ENCODE peak calls at places on chromosome 20, in ten cellular contexts. K is epithelial cell of proximal tubule, Z is GM23338, N is fibroblast of pulmonary artery, M is fibroblast of lung, P is sigmoid colon, Y is IMR-90, U is GM06990, L is adrenal gland, Q is esophagus squamous epithelium. E is an unnamed sample.

GRCh38 chr20:17536944-17537444 is 5.8 kb upstream of the BFSP1 start:
- DNase-seq in N (peak; percentile 87), P (peak; percentile 90), Z (peak; percentile 94), U (peak; percentile 44), K (no peak), M (peak; percentile 84), Y (peak; percentile 76), L (peak; percentile 74), Q (no peak), E (peak; percentile 85)

GRCh38 chr20:32485126-32485769 is 99.9 kb downstream of the NOL4L start:
- DNase-seq in P (peak; percentile 86), Q (no peak), Z (peak; percentile 90), Y (peak; percentile 83), U (no peak), M (peak; percentile 87), L (peak; percentile 73), N (peak; percentile 86), K (peak; percentile 44), E (peak; percentile 89)

GRCh38 chr20:58611236-58612020 is 39.7 kb upstream of the STX16 start:
- DNase-seq in Q (no peak), K (no peak), Y (no peak), P (no peak), Z (no peak), U (no peak), N (no peak), L (no peak), M (no peak), E (no peak)

GRCh38 chr20:42097741-42098140 is 479.6 kb upstream of the CHD6 start:
- DNase-seq in Q (no peak), L (no peak), P (no peak), Y (no peak), K (no peak), Z (no peak), U (no peak), N (no peak), M (no peak), E (no peak)

GRCh38 chr20:34461779-34462087 is 54.5 kb upstream of the DYNLRB1 start:
- DNase-seq in N (no peak), L (no peak), K (no peak), P (no peak), U (no peak), Q (no peak), M (no peak), Y (peak; percentile 29), Z (no peak), E (no peak)

GRCh38 chr20:5612476-5613291 is 137.5 kb upstream of the SHLD1 start:
- DNase-seq in U (no peak), P (no peak), M (peak; percentile 90), Z (no peak), Y (peak; percentile 85), Q (no peak), L (no peak), N (peak; percentile 68), K (no peak), E (peak; percentile 65)

GRCh38 chr20:5395932-5396727 is 79.4 kb upstream of the PROKR2 start:
- DNase-seq in U (no peak), Y (no peak), L (no peak), K (no peak), M (no peak), N (no peak), Z (no peak), P (no peak), Q (no peak), E (no peak)

GRCh38 chr20:6558361-6558760 is 209.1 kb upstream of the BMP2 start:
- DNase-seq in Z (peak; percentile 50), N (no peak), Q (no peak), Y (no peak), U (no peak), L (no peak), P (no peak), K (no peak), M (no peak), E (no peak)

GRCh38 chr20:48776306-48776705 is 51.5 kb downstream of the PREX1 start:
- DNase-seq in M (peak; percentile 54), N (peak; percentile 70), Z (no peak), Q (no peak), P (no peak), Y (peak; percentile 43), U (no peak), K (no peak), L (no peak), E (peak; percentile 74)

GRCh38 chr20:64153861-64154589 is 10.2 kb upstream of the MYT1 start:
- DNase-seq in N (no peak), Z (no peak), M (no peak), Q (no peak), K (no peak), U (no peak), P (peak; percentile 39), Y (no peak), L (no peak), E (no peak)

GRCh38 chr20:49276201-49276894 is 1.5 kb downstream of the ZNFX1 start:
- DNase-seq in M (peak; percentile 66), Z (no peak), U (no peak), K (peak; percentile 84), P (no peak), N (peak; percentile 61), Q (no peak), L (peak; percentile 46), Y (peak; percentile 74), E (peak; percentile 66)

GRCh38 chr20:9978395-9979004 is 56.3 kb upstream of the ANKEF1 start:
- DNase-seq in P (no peak), K (peak; percentile 42), Y (peak; percentile 89), Z (peak; percentile 81), Q (no peak), N (peak; percentile 93), L (peak; percentile 52), U (peak; percentile 17), M (peak; percentile 96), E (peak; percentile 93)

GRCh38 chr20:577167-577791 is 32.8 kb downstream of the TCF15 start:
- DNase-seq in K (no peak), L (no peak), Y (peak; percentile 18), Q (no peak), U (no peak), M (no peak), N (peak; percentile 18), Z (peak; percentile 88), P (no peak), E (peak; percentile 30)
- TF ChIP-seq CTCF in K (peak; percentile 42), L (no peak), Y (peak; percentile 29), Q (no peak), U (peak; percentile 45), M (peak; percentile 36), N (peak; percentile 39), Z (peak; percentile 66), P (no peak), E (peak; percentile 34)

GRCh38 chr20:15922556-15922955 is 650.7 kb downstream of the KIF16B start:
- DNase-seq in U (no peak), K (no peak), Q (no peak), L (no peak), P (no peak), N (no peak), Z (no peak), Y (no peak), M (no peak), E (no peak)

GRCh38 chr20:15925376-15925775 is 647.9 kb downstream of the KIF16B start:
- DNase-seq in Q (no peak), N (no peak), Y (no peak), M (no peak), U (no peak), P (no peak), K (no peak), L (no peak), Z (no peak), E (no peak)

GRCh38 chr20:15924556-15924955 is 648.7 kb downstream of the KIF16B start:
- DNase-seq in Y (no peak), N (no peak), Q (no peak), M (no peak), Z (no peak), U (no peak), K (no peak), P (no peak), L (no peak), E (no peak)

GRCh38 chr20:15919118-15919517 is 654.1 kb downstream of the KIF16B start:
- DNase-seq in K (no peak), N (no peak), Q (no peak), L (no peak), M (no peak), Y (no peak), U (no peak), Z (no peak), P (no peak), E (no peak)

DNA sequence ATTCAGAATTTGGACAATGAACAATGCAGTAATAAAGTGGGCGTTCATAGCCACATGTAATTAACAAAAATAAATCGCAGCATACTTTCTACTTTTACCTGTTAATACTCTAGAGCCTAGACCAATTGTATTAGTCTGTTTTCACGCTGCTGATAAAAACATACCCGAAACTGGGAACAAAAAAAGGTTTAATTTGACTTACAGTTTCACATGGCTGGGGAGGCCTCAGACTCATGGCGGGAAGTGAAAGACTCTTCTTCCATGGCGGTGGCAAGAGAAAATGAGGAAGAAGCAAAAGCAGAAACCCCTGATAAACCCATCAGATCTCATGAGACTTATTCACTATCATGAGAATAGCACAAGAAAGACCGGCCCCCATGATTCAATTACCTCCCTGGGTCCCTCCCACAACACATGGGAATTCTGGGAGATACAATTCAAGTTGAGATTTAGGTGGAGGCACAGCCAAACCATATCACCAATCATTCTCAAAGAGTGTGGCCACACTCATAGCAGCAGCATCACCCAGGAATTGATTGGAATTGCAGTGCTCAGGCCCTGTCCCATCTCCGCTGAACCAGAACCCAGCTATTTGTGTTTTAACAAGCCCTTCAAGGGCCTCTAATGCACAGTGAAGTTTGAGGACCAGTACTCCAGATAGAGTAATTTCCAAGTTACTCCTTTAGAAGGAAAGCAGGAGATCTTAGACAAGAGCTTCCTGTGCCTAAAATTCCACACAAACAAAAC is 650.0 kb downstream of the KIF16B start:
- DNase-seq in N (no peak), K (no peak), M (no peak), Y (no peak), P (no peak), U (peak; percentile 1), L (no peak), Q (no peak), Z (no peak), E (no peak)
- H3K4me3 ChIP-seq in N (no peak overlapping the region), K (no peak overlapping the region), M (no peak overlapping the region), Y (no peak overlapping the region), P (no peak overlapping the region), U (no peak overlapping the region), L (no peak overlapping the region), Q (no peak overlapping the region), Z (no peak overlapping the region), E (no peak overlapping the region)

GRCh38 chr20:21653628-21654027 is 51.8 kb upstream of the PAX1 start:
- DNase-seq in Z (no peak), K (no peak), Q (no peak), U (no peak), Y (no peak), P (no peak), M (no peak), N (no peak), L (no peak), E (no peak)
- TF ChIP-seq CTCF in Z (no peak), K (no peak), Q (no peak), U (no peak), Y (no peak), P (no peak), M (no peak), N (no peak), L (no peak), E (no peak)

DNA sequence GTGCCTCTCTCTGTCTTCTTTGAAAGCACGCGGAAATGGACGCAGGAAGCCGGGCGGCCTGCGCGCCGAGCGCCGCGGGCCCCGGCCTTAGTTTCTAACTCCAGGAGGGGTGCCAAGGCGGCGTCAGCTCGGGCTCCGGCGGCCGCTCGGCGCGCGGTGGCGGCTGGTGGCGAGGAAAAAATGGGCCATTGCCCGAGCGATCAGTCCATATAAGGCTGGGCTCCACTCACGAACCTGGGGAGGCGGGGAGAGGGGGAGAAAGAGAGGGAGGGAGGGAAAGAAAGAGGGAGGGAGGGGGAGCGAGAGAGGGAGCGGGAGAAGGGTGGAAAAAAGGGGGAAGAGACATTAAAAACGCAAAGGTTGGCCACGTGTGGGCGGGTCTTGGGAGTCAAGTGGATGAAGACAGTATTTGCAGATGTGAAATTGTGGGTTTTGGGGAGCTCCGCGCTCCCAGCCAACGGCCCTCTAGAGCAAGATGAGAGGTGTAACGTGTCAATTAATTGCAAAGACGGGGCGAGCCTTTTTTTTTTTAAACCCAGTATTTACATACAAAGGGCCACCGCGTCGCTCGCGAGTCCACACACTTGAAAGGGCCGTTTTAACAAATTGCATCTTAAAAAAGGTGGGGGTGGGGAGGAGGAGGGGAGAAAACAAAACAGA is at the start of gene NKX2-2:
- DNase-seq in Q (no peak), U (no peak), Z (peak; percentile 82), P (no peak), L (no peak), N (no peak), Y (no peak), M (no peak), K (no peak), E (no peak)
- H3K4me3 ChIP-seq in Q (peak within 1 kb of the TSS; percentile 58), U (no peak within 1 kb of the TSS), Z (peak within 1 kb of the TSS; percentile 56), P (peak within 1 kb of the TSS; percentile 12), L (no peak within 1 kb of the TSS), N (no peak within 1 kb of the TSS), Y (no peak within 1 kb of the TSS), M (no peak within 1 kb of the TSS), K (no peak within 1 kb of the TSS), E (no peak within 1 kb of the TSS)

E was measured in cardiac fibroblast.